ENCODE peak calls at places on chromosomes 5 and 9, in nine cellular contexts. R is left ventricle myocardium inferior; F is GM13977; N is lower leg skin; Y is AG20443; K is A549; H is CD4-positive, alpha-beta T cell; M is Panc1; J is activated CD4-positive, alpha-beta T cell treated with anti-CD3 and anti-CD28 coated beads, Interleukin-2, amount 50 U/mL, for 4 hours. G is an unnamed sample.

GRCh38 chr5:9099681-9100080 is 446.2 kb downstream of the SEMA5A start:
- DNase-seq in R (no peak), F (no peak), N (no peak), Y (no peak), K (no peak), H (no peak), M (no peak), J (no peak), G (no peak)

GRCh38 chr5:56638061-56638621 is 177.2 kb upstream of the MAP3K1 start:
- DNase-seq in R (no peak), F (no peak), N (no peak), Y (no peak), K (peak), H (peak), M (no peak), J (no peak), G (no peak)

GRCh38 chr9:8208465-8208864 is 408.9 kb upstream of the DMAC1 start:
- DNase-seq in R (no peak), F (no peak), N (no peak), Y (no peak), K (no peak), H (no peak), M (no peak), J (no peak), G (no peak)

GRCh38 chr5:92909545-92909962 is 671.5 kb downstream of the NR2F1-AS1 start:
- DNase-seq in R (no peak), F (no peak), N (no peak), Y (no peak), K (peak), H (no peak), M (no peak), J (no peak), G (no peak)

GRCh38 chr9:93007529-93008058 is 50.9 kb upstream of the SUSD3 start:
- DNase-seq in R (no peak), F (no peak), N (peak), Y (no peak), K (no peak), H (no peak), M (no peak), J (no peak), G (no peak)

GRCh38 chr5:7904170-7904569 is 35.2 kb downstream of the MTRR start:
- DNase-seq in R (no peak), F (no peak), N (no peak), Y (no peak), K (peak), H (no peak), M (no peak), J (no peak), G (no peak)

GRCh38 chr9:114004221-114004716 is 73.8 kb downstream of the AMBP start:
- DNase-seq in R (peak), F (no peak), N (peak), Y (no peak), K (no peak), H (no peak), M (no peak), J (no peak), G (peak)

GRCh38 chr5:135323701-135324132 is 75.3 kb downstream of the MACROH2A1 start:
- DNase-seq in R (no peak), F (no peak), N (peak), Y (no peak), K (no peak), H (no peak), M (no peak), J (no peak), G (no peak)

GRCh38 chr5:132102101-132102701 is 28.6 kb downstream of the CSF2 start:
- DNase-seq in R (no peak), F (no peak), N (peak), Y (no peak), K (no peak), H (peak), M (no peak), J (peak), G (no peak)

GRCh38 chr9:72363908-72364678 is 915 bp downstream of the ZFAND5 start:
- DNase-seq in R (peak), F (peak), N (peak), Y (peak), K (peak), H (peak), M (no peak), J (peak), G (peak)

GRCh38 chr5:142888469-142889085 is 118.4 kb downstream of the ARHGAP26 start:
- DNase-seq in R (no peak), F (peak), N (no peak), Y (peak), K (peak), H (no peak), M (peak), J (no peak), G (no peak)

GRCh38 chr9:131411719-131412681 is 18.1 kb downstream of the PRRC2B start:
- DNase-seq in R (no peak), F (no peak), N (no peak), Y (no peak), K (no peak), H (no peak), M (no peak), J (no peak), G (no peak)

GRCh38 chr5:39394946-39395345 is 29.8 kb downstream of the DAB2 start:
- DNase-seq in R (no peak), F (no peak), N (no peak), Y (peak), K (no peak), H (no peak), M (no peak), J (no peak), G (no peak)

GRCh38 chr5:146196459-146197048 is 6.9 kb upstream of the RBM27 start:
- DNase-seq in R (no peak), F (no peak), N (peak), Y (no peak), K (no peak), H (no peak), M (no peak), J (no peak), G (no peak)

GRCh38 chr9:137825324-137825991 is 52.1 kb upstream of the CACNA1B start:
- DNase-seq in R (no peak), F (peak), N (no peak), Y (no peak), K (no peak), H (no peak), M (no peak), J (no peak), G (no peak)

GRCh38 chr9:86613943-86614342 is 259.7 kb upstream of the TUT7 start:
- DNase-seq in R (no peak), F (no peak), N (no peak), Y (no peak), K (no peak), H (no peak), M (no peak), J (no peak), G (no peak)

GRCh38 chr5:17333755-17334154 is 116.3 kb downstream of the BASP1 start:
- DNase-seq in R (no peak), F (no peak), N (no peak), Y (no peak), K (no peak), H (no peak), M (no peak), J (no peak), G (no peak)

GRCh38 chr5:103041071-103041676 is 78.8 kb downstream of the GIN1 start:
- DNase-seq in R (no peak), F (peak), N (no peak), Y (peak), K (peak), H (no peak), M (peak), J (no peak), G (no peak)

GRCh38 chr9:29769019-29769418 is 2195.7 kb upstream of the C9orf72 start:
- DNase-seq in R (no peak), F (no peak), N (no peak), Y (no peak), K (no peak), H (no peak), M (no peak), J (no peak), G (no peak)

GRCh38 chr9:121756477-121757285 is 105.2 kb downstream of the DAB2IP start:
- DNase-seq in R (no peak), F (no peak), N (no peak), Y (no peak), K (no peak), H (no peak), M (no peak), J (no peak), G (no peak)

GRCh38 chr5:109743770-109744212 is 54.1 kb downstream of the MAN2A1 start:
- DNase-seq in R (no peak), F (no peak), N (no peak), Y (peak), K (peak), H (no peak), M (peak), J (no peak), G (no peak)

GRCh38 chr5:128263357-128263756 is 179.8 kb downstream of the SLC12A2 start:
- DNase-seq in R (peak), F (no peak), N (no peak), Y (no peak), K (no peak), H (no peak), M (no peak), J (no peak), G (no peak)

GRCh38 chr5:163789870-163790269 is 284.5 kb downstream of the MAT2B start:
- DNase-seq in R (no peak), F (no peak), N (no peak), Y (no peak), K (no peak), H (no peak), M (no peak), J (no peak), G (no peak)

GRCh38 chr5:68928617-68929302 is 165.1 kb upstream of the SLC30A5 start:
- DNase-seq in R (no peak), F (no peak), N (no peak), Y (no peak), K (no peak), H (no peak), M (no peak), J (no peak), G (no peak)

GRCh38 chr9:83471223-83471622 is 67.0 kb downstream of the FRMD3 start:
- DNase-seq in R (no peak), F (no peak), N (no peak), Y (no peak), K (no peak), H (no peak), M (no peak), J (no peak), G (no peak)

GRCh38 chr5:30331534-30331933 is 862.0 kb upstream of the CDH6 start:
- DNase-seq in R (no peak), F (no peak), N (no peak), Y (no peak), K (no peak), H (no peak), M (no peak), J (no peak), G (no peak)

GRCh38 chr9:22165144-22165543 is 156.0 kb upstream of the CDKN2B start:
- DNase-seq in R (no peak), F (no peak), N (no peak), Y (peak), K (no peak), H (no peak), M (no peak), J (no peak), G (no peak)

GRCh38 chr5:176541338-176542134 is 4.3 kb upstream of the RNF44 start:
- DNase-seq in R (peak), F (no peak), N (peak), Y (no peak), K (peak), H (peak), M (no peak), J (peak), G (no peak)

GRCh38 chr5:78522476-78523105 is 126.0 kb downstream of the LHFPL2 start:
- DNase-seq in R (no peak), F (no peak), N (no peak), Y (no peak), K (no peak), H (no peak), M (no peak), J (no peak), G (no peak)

GRCh38 chr9:89781838-89782237 is 177.0 kb downstream of the GADD45G start:
- DNase-seq in R (no peak), F (peak), N (no peak), Y (no peak), K (no peak), H (no peak), M (no peak), J (no peak), G (no peak)

GRCh38 chr9:11702529-11702928 is 990.7 kb upstream of the TYRP1 start:
- DNase-seq in R (no peak), F (no peak), N (no peak), Y (no peak), K (no peak), H (no peak), M (no peak), J (no peak), G (no peak)